ENCODE peak calls at places on chromosomes 2 and 18, in five cellular contexts. J is nephron progenitor cell, T is mucosa of gallbladder, V is amniotic stem cell, D is upper lobe of right lung. X is an unnamed sample.

GRCh38 chr18:3012306-3012919 is 531 bp downstream of the LPIN2 start:
- DNase-seq in J (peak), T (peak), V (no peak), D (peak), X (no peak)

GRCh38 chr2:196131949-196132925 is 39.1 kb downstream of the STK17B start:
- DNase-seq in J (no peak), T (no peak), V (no peak), D (no peak), X (no peak)

GRCh38 chr2:44955593-44956449 is 14.3 kb downstream of the SIX3 start:
- DNase-seq in J (peak), T (peak), V (peak), D (peak), X (no peak)

GRCh38 chr2:62158444-62159121 is 37.3 kb upstream of the B3GNT2 start:
- DNase-seq in J (no peak), T (no peak), V (no peak), D (no peak), X (no peak)

GRCh38 chr18:78073275-78073674 is 823.6 kb downstream of the GALR1 start:
- DNase-seq in J (no peak), T (no peak), V (no peak), D (no peak), X (no peak)

GRCh38 chr2:64023485-64024258 is 4.4 kb upstream of the VPS54 start:
- DNase-seq in J (no peak), T (no peak), V (no peak), D (no peak), X (no peak)

GRCh38 chr2:100731535-100731981 is 88.4 kb upstream of the NPAS2 start:
- DNase-seq in J (no peak), T (no peak), V (no peak), D (no peak), X (no peak)

GRCh38 chr2:16248571-16249105 is 308.3 kb downstream of the MYCN start:
- DNase-seq in J (no peak), T (no peak), V (no peak), D (no peak), X (no peak)

GRCh38 chr2:70084973-70085710 is 2.1 kb upstream of the PCBP1 start:
- DNase-seq in J (no peak), T (peak), V (no peak), D (no peak), X (no peak)

GRCh38 chr2:160257015-160257741 is 57.1 kb upstream of the ITGB6 start:
- DNase-seq in J (no peak), T (no peak), V (no peak), D (no peak), X (no peak)

GRCh38 chr2:10036095-10036879 is 7.1 kb upstream of the KLF11 start:
- DNase-seq in J (no peak), T (peak), V (peak), D (peak), X (no peak)

GRCh38 chr2:178870703-178871102 is 63.5 kb upstream of the TTN start:
- DNase-seq in J (no peak), T (no peak), V (no peak), D (no peak), X (no peak)

GRCh38 chr2:101328474-101329007 is 20.0 kb upstream of the RNF149 start:
- DNase-seq in J (no peak), T (peak), V (no peak), D (no peak), X (no peak)

GRCh38 chr2:225597911-225598310 is 198.4 kb downstream of the NYAP2 start:
- DNase-seq in J (no peak), T (no peak), V (no peak), D (no peak), X (peak)

GRCh38 chr2:70732736-70733427 is 35.1 kb downstream of the ADD2 start:
- DNase-seq in J (no peak), T (no peak), V (no peak), D (no peak), X (no peak)

GRCh38 chr2:85789271-85789670 is 35.5 kb downstream of the ATOH8 start:
- DNase-seq in J (no peak), T (no peak), V (no peak), D (no peak), X (no peak)

GRCh38 chr2:186848873-186849578 is at the start of gene ZSWIM2:
- DNase-seq in J (peak), T (peak), V (peak), D (peak), X (peak)

GRCh38 chr2:219254590-219255219 is 987 bp upstream of the TUBA4A start:
- DNase-seq in J (no peak), T (no peak), V (no peak), D (no peak), X (no peak)

GRCh38 chr2:109604597-109604996 is 9.2 kb downstream of the SEPTIN10 start:
- DNase-seq in J (no peak), T (no peak), V (no peak), D (peak), X (no peak)

GRCh38 chr18:55121397-55122170 is 162.3 kb upstream of the CCDC68 start:
- DNase-seq in J (no peak), T (no peak), V (no peak), D (no peak), X (no peak)

GRCh38 chr2:16284941-16285625 is 344.7 kb downstream of the MYCN start:
- DNase-seq in J (no peak), T (no peak), V (no peak), D (no peak), X (no peak)

GRCh38 chr2:177796644-177797415 is 275.7 kb downstream of the PDE11A start:
- DNase-seq in J (no peak), T (no peak), V (no peak), D (no peak), X (no peak)

GRCh38 chr18:57029761-57030160 is 117.1 kb upstream of the BOD1L2 start:
- DNase-seq in J (no peak), T (no peak), V (no peak), D (no peak), X (no peak)

GRCh38 chr2:231926761-231927565 is 767 bp upstream of the NPPC start:
- DNase-seq in J (peak), T (no peak), V (no peak), D (peak), X (no peak)

GRCh38 chr18:3675994-3676393 is 226.0 kb downstream of the TGIF1 start:
- DNase-seq in J (no peak), T (no peak), V (no peak), D (no peak), X (no peak)

GRCh38 chr2:215264374-215264773 is 47.5 kb upstream of the ATIC start:
- DNase-seq in J (no peak), T (no peak), V (no peak), D (no peak), X (no peak)

GRCh38 chr2:25228848-25229674 is 60.7 kb upstream of the POMC start:
- DNase-seq in J (peak), T (peak), V (peak), D (peak), X (peak)

GRCh38 chr2:226782092-226782713 is 17.4 kb downstream of the IRS1 start:
- DNase-seq in J (no peak), T (no peak), V (no peak), D (no peak), X (no peak)

GRCh38 chr18:60508108-60508507 is 135.5 kb upstream of the MC4R start:
- DNase-seq in J (no peak), T (no peak), V (no peak), D (no peak), X (no peak)

GRCh38 chr2:95277246-95277906 is 3.1 kb downstream of the PROM2 start:
- DNase-seq in J (peak), T (peak), V (no peak), D (peak), X (no peak)

GRCh38 chr2:182920631-182921056 is 54.2 kb upstream of the FRZB start:
- DNase-seq in J (no peak), T (no peak), V (no peak), D (no peak), X (no peak)

GRCh38 chr2:71703981-71704545 is 250.7 kb downstream of the DYSF start:
- DNase-seq in J (no peak), T (no peak), V (no peak), D (peak), X (no peak)

GRCh38 chr18:23935804-23936203 is 78.8 kb upstream of the TTC39C start:
- DNase-seq in J (no peak), T (no peak), V (no peak), D (no peak), X (no peak)

GRCh38 chr2:152743004-152743403 is 24.6 kb downstream of the ARL6IP6 start:
- DNase-seq in J (no peak), T (no peak), V (no peak), D (no peak), X (no peak)

GRCh38 chr18:44876024-44876423 is 195.3 kb downstream of the SETBP1 start:
- DNase-seq in J (no peak), T (no peak), V (no peak), D (no peak), X (no peak)

GRCh38 chr2:237490009-237490804 is 3.2 kb downstream of the MLPH start:
- DNase-seq in J (no peak), T (no peak), V (no peak), D (peak), X (no peak)

GRCh38 chr2:205930209-205930608 is 155.8 kb downstream of the INO80D start:
- DNase-seq in J (no peak), T (no peak), V (no peak), D (no peak), X (peak)

GRCh38 chr2:183532514-183532913 is 408.3 kb downstream of the NUP35 start:
- DNase-seq in J (no peak), T (no peak), V (no peak), D (no peak), X (no peak)